ENCODE peak calls at places on chromosomes 5 and 9, in seven cellular contexts. I is nephron progenitor cell, X is foreskin fibroblast, F is choroid plexus epithelial cell, L is transverse colon, G is fibroblast of pulmonary artery, C is left lung. W is an unnamed sample.

GRCh38 chr9:124436320-124436719 is 13.9 kb upstream of the ADGRD2 start:
- DNase-seq in F (no peak), I (no peak), X (no peak), G (no peak), C (no peak), L (no peak), W (no peak)

GRCh38 chr5:10624679-10625078 is 60.8 kb downstream of the ANKRD33B start:
- DNase-seq in F (no peak), G (no peak), I (no peak), C (no peak), X (no peak), L (no peak), W (no peak)

GRCh38 chr9:19875291-19875910 is 86.6 kb upstream of the SLC24A2 start:
- DNase-seq in L (no peak), I (no peak), F (peak), C (no peak), X (no peak), G (peak), W (no peak)

GRCh38 chr9:131337131-131337848 is 47.8 kb downstream of the PLPP7 start:
- DNase-seq in I (no peak), F (no peak), L (no peak), G (no peak), C (no peak), X (no peak), W (no peak)

GRCh38 chr5:151123897-151124751 is 33.5 kb downstream of the ANXA6 start:
- DNase-seq in X (peak), I (no peak), F (peak), L (peak), G (peak), C (no peak), W (no peak)

GRCh38 chr9:30504502-30504905 is 1879.9 kb upstream of the ACO1 start:
- DNase-seq in I (no peak), X (no peak), F (peak), L (no peak), C (no peak), G (no peak), W (no peak)

GRCh38 chr5:173707392-173707791 is 90.9 kb upstream of the BOD1 start:
- DNase-seq in G (peak), L (no peak), C (no peak), F (peak), X (peak), I (no peak), W (no peak)

GRCh38 chr5:158170534-158170933 is 311.6 kb upstream of the CLINT1 start:
- DNase-seq in L (peak), X (no peak), I (no peak), G (no peak), F (no peak), C (no peak), W (no peak)

GRCh38 chr5:458547-459353 is 15.8 kb downstream of the EXOC3 start:
- DNase-seq in L (peak), G (peak), F (peak), I (no peak), X (peak), C (peak), W (peak)

GRCh38 chr5:87277279-87277835 is 9.7 kb downstream of the RASA1 start:
- DNase-seq in F (peak), C (no peak), G (peak), I (no peak), L (no peak), X (peak), W (no peak)

GRCh38 chr5:126003309-126003708 is 419.9 kb upstream of the GRAMD2B start:
- DNase-seq in X (peak), G (peak), C (no peak), I (no peak), L (no peak), F (peak), W (peak)

GRCh38 chr9:101791938-101792337 is 53.5 kb upstream of the GRIN3A start:
- DNase-seq in G (peak), L (peak), C (no peak), F (peak), I (peak), X (no peak), W (no peak)
- TF ChIP-seq CTCF in G (peak), L (peak), C (peak), F (peak), I (peak), X (no peak), W (peak)

DNA sequence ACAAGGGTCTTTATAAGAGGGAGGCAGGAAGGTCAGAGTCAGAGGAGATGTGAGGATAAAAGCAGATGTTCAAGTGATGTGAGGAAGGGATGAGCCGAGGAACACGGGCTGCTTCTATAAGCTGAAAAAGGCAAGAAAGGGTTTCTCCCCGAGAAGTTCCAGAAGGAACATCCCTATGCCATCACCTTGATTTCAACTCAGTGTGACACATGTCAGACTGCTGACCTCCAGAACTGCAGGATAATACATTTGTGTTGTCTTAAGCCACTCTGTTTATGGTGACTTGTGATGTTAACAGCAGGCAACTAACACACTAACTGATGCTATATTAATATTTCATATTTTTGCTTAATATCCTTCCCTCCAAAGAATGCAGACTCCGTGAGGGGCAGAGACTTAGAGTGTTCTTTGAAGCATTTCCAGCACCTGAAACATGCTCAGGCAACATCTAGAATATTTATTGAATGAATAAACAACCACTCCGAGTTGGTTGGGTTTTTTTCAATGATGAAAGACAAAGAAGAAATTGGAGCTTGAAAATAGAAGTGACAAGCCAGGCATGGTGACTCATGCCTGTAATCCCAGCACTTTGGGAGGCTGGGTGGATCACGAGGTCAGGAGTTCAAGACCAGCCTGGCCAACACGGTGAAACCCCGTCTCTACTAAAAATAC is 77.6 kb upstream of the ADRA1B start:
- DNase-seq in L (no peak), F (peak), I (no peak), X (peak), G (no peak), C (no peak), W (no peak)
- TF ChIP-seq CTCF in L (no peak), F (no peak), I (no peak), X (no peak), G (no peak), C (no peak), W (no peak)

DNA sequence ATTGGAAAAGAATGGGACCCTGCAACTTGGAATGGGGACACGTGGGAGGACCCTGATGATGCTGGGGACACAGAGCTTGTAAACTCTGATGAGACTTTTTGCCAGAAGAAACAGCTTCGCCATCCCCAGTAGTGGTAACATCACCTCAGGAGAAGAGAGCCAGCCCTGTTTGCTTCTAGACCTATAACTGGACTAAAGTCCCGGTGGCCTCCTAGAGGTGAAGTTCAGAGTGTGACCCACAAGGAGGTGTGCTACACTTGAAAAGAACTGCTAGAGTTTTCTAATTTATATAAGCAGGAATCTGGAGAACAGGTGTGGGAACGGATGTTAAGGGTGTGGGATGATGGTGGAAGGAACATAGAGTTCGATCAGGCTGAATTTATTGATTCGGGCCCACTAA is 19.8 kb downstream of the NSA2 start:
- DNase-seq in L (peak), I (no peak), F (no peak), G (no peak), X (no peak), C (no peak), W (no peak)
- TF ChIP-seq CTCF in L (peak), I (no peak), F (no peak), G (no peak), X (no peak), C (no peak), W (no peak)

GRCh38 chr9:8235489-8235888 is 435.9 kb upstream of the DMAC1 start:
- DNase-seq in X (no peak), G (no peak), I (no peak), L (no peak), C (no peak), F (no peak), W (no peak)
- TF ChIP-seq CTCF in X (no peak), G (no peak), I (no peak), L (no peak), C (no peak), F (no peak), W (no peak)